ENCODE peak calls at places on chromosome X, in four cellular contexts. C, S, B and V are unnamed samples.

GRCh38 chrX:17414057-17414658 is 39.2 kb downstream of the NHS start:
- DNase-seq in B (no peak), C (no peak), S (no peak), V (no peak)

GRCh38 chrX:110448459-110448858 is 89.8 kb downstream of the RTL9 start:
- DNase-seq in C (no peak), S (no peak), B (no peak), V (no peak)

GRCh38 chrX:12447448-12448154 is 309.3 kb downstream of the FRMPD4 start:
- DNase-seq in C (no peak), B (peak), S (no peak), V (peak)

GRCh38 chrX:55695227-55696018 is 22.1 kb upstream of the RRAGB start:
- DNase-seq in B (no peak), S (no peak), C (no peak), V (no peak)

GRCh38 chrX:15468036-15468435 is 25.1 kb downstream of the PIR start:
- DNase-seq in B (no peak), C (peak), S (no peak), V (peak)

GRCh38 chrX:113868169-113868568 is 715.7 kb upstream of the HTR2C start:
- DNase-seq in B (no peak), S (peak), C (no peak), V (no peak)

GRCh38 chrX:155434906-155435743 is 23.3 kb downstream of the F8A3 start:
- DNase-seq in S (peak), C (no peak), B (no peak), V (no peak)

GRCh38 chrX:47562615-47563243 is 1.7 kb downstream of the ARAF start:
- DNase-seq in B (no peak), C (peak), S (no peak), V (no peak)

GRCh38 chrX:15680401-15680800 is 15.8 kb upstream of the CLTRN start:
- DNase-seq in C (peak), S (peak), B (no peak), V (no peak)

GRCh38 chrX:110277609-110278008 is 40.3 kb downstream of the AMMECR1 start:
- DNase-seq in C (no peak), B (no peak), S (no peak), V (no peak)

GRCh38 chrX:132615396-132616131 is 126.7 kb upstream of the MBNL3 start:
- DNase-seq in S (peak), C (peak), B (no peak), V (no peak)

GRCh38 chrX:10158279-10158939 is 1.6 kb downstream of the CLCN4 start:
- DNase-seq in S (no peak), B (no peak), C (no peak), V (no peak)

GRCh38 chrX:103404225-103405008 is 28.1 kb downstream of the BEX3 start:
- DNase-seq in C (no peak), S (peak), B (peak), V (peak)

GRCh38 chrX:10441464-10441863 is 178.9 kb downstream of the MID1 start:
- DNase-seq in C (no peak), S (no peak), B (no peak), V (no peak)

GRCh38 chrX:19904778-19905367 is 17.5 kb upstream of the SH3KBP1 start:
- DNase-seq in S (peak), C (peak), B (no peak), V (no peak)

GRCh38 chrX:143634373-143634685 is 1.6 kb downstream of the SLITRK4 start:
- DNase-seq in C (no peak), S (no peak), B (no peak), V (no peak)

GRCh38 chrX:49106930-49107329 is 16.6 kb downstream of the GPKOW start:
- DNase-seq in S (no peak), B (no peak), C (peak), V (no peak)

GRCh38 chrX:153565996-153566580 is 32.9 kb downstream of the CCNQ start:
- DNase-seq in B (no peak), S (peak), C (no peak), V (no peak)

GRCh38 chrX:129525162-129525561 is 1.9 kb upstream of the SMARCA1 start:
- DNase-seq in C (no peak), B (no peak), S (no peak), V (no peak)

GRCh38 chrX:108070891-108071290 is 20.5 kb downstream of the PSMD10 start:
- DNase-seq in S (no peak), C (no peak), B (peak), V (no peak)

GRCh38 chrX:65601530-65602281 is 65.7 kb upstream of the MSN start:
- DNase-seq in S (no peak), C (peak), B (peak), V (peak)

GRCh38 chrX:17703201-17703600 is 34.1 kb upstream of the SCML1 start:
- DNase-seq in B (no peak), S (no peak), C (no peak), V (no peak)

GRCh38 chrX:74925210-74926088 is at the start of gene NEXMIF:
- DNase-seq in B (no peak), C (peak), S (no peak), V (no peak)

GRCh38 chrX:111624169-111624568 is 56.8 kb upstream of the ALG13 start:
- DNase-seq in C (no peak), B (no peak), S (no peak), V (no peak)

GRCh38 chrX:108307408-108308085 is 130.7 kb downstream of the COL4A6 start:
- DNase-seq in B (no peak), C (no peak), S (no peak), V (no peak)

DNA sequence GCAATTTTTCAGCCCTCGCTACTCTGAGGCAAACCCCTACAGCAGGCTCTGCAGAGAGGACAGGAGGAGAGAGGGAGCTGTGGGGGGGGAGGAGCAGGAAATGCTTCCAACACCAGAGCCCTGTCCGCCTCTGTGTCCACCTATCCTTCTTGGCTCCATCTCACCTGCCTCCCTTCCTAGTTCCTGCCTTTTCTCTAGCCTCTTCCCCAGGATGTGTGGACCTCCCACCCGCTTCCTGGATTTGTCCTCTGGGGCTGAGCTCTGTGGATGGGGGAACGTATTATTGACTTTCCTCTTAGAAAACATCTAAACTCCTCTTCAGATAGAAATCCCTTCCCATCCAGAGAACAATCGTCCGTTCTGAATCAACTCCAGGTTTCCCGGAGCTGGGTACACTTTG is 14.4 kb downstream of the ASMT start:
- DNase-seq in C (no peak), S (no peak), B (no peak), V (no peak)
- TF ChIP-seq CTCF in C (no peak), S (no peak), B (no peak), V (no peak)

GRCh38 chrX:150569155-150569477 is 695 bp downstream of the MTM1 start:
- DNase-seq in C (peak), B (no peak), S (no peak), V (no peak)

GRCh38 chrX:150566734-150567182 is 1.7 kb upstream of the MTM1 start:
- DNase-seq in C (no peak), S (no peak), B (no peak), V (no peak)

GRCh38 chrX:150565551-150565950 is 2.9 kb upstream of the MTM1 start:
- DNase-seq in B (no peak), S (no peak), C (no peak), V (no peak)

GRCh38 chrX:150568320-150569154 is at the start of gene MTM1:
- DNase-seq in B (peak), S (peak), C (peak), V (peak)

DNA sequence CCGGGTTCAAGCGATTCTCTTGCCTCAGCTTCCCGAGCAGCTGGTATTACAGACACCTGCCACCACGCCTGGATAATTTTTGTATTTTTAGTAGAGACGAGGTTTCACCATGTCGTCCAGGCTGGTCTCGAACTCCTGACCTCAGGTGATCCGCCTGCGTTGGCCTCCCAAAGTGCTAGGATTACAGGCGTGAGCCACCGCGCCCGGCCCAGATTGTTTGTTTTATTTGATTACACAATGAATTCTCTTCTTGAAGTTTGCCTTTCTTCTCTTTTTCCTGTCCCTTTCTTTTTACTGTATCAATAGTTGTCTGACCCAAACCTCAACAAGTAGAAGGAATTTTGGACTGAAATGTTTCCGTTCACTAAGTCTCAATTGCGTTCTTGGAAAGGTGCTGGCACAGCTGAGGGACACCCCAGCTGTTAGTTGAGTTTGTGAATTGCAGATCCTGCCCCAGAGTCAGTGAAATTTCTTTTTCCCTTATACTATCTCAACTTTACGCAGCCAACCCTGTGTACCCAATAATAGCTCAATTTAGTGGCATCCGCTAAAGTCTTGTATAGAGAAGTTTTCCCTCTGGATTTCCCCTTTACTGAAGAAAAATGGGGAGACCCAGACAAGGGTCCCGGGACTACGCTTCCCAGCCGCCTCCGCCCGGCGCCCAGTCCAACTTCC is 639 bp upstream of the MTM1 start:
- DNase-seq in S (no peak), C (no peak), B (no peak), V (no peak)
- H3K4me3 ChIP-seq in S (no peak), C (peak), B (peak), V (no peak)

DNA sequence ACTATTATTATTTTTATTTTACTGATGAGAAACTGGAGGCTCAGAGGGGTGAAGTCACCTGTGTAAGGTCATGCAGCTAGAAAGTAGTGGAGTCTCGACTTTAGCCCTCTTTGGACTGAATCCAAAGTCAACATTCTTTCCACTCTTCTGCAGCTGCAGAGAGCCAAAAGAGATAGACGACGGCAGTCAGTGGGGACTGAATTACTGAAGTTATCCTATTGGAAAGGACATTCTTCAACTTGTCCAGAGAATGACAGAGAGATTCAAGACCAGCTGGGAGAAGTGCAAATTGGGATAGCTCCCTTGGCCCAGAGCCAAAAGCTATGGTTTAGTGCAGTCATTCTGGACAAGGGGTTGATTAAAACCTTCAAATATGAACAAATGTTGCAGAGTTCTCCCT is 42.5 kb downstream of the VGLL1 start:
- DNase-seq in C (no peak), B (no peak), S (no peak), V (no peak)
- TF ChIP-seq CTCF in C (no peak), B (no peak), S (no peak), V (no peak)

GRCh38 chrX:124362761-124363160 is 16.4 kb downstream of the SH2D1A start:
- DNase-seq in B (no peak), S (no peak), C (no peak), V (no peak)
- H3K4me3 ChIP-seq in B (no peak), S (no peak), C (no peak), V (no peak)

GRCh38 chrX:40142417-40142816 is 44.7 kb upstream of the BCOR start:
- DNase-seq in B (no peak), C (no peak), S (no peak), V (no peak)
- TF ChIP-seq CTCF in B (no peak), C (no peak), S (no peak), V (no peak)

DNA sequence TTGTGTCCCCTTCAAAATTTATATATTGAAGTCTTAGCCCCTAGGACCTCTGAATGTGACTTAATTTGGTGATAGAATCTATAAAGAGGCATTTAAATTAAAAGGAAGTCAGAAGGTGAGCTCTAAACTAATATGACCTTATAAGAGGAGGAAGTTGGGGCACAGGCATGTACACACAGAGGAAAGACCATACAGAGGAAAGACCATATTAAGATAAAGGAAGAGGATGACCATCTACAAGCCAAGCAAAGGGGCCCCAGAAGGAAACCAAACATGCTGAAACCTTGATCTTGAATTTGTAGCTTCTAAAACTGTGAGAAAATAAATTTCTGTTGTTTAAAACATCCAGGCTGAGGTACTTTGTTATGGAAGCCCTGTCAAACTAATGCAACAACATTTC is 26.9 kb upstream of the CYBB start:
- DNase-seq in C (peak), S (no peak), B (no peak), V (no peak)
- H3K4me3 ChIP-seq in C (no peak), S (no peak), B (no peak), V (no peak)